ENCODE peak calls at places on chromosomes 4 and X, in six cellular contexts. One of them, this sample, is unnamed.
A peak's percentile ranks its signal among the peaks of the same experiment; 100 is the strongest.

GRCh38 chrX:57669961-57670360 is 10.1 kb downstream of the NLRP2B start:
- DNase-seq in right atrium auricular region: no peak
- DNase-seq in NCI-H510A: no peak
- DNase-seq in left colon: no peak
- DNase-seq in CD8-positive, alpha-beta memory T cell: no peak
- DNase-seq in neuronal stem cell: no peak
- DNase-seq in this sample: no peak

GRCh38 chr4:98673282-98673644 is 14.9 kb upstream of the TSPAN5 start:
- DNase-seq in right atrium auricular region: no peak
- DNase-seq in NCI-H510A: no peak
- DNase-seq in left colon: no peak
- DNase-seq in CD8-positive, alpha-beta memory T cell: no peak
- DNase-seq in neuronal stem cell: no peak
- DNase-seq in this sample: no peak

GRCh38 chr4:48909697-48910096 is 3.1 kb upstream of the OCIAD2 start:
- DNase-seq in right atrium auricular region: no peak
- DNase-seq in NCI-H510A: no peak
- DNase-seq in left colon: no peak
- DNase-seq in CD8-positive, alpha-beta memory T cell: no peak
- DNase-seq in neuronal stem cell: peak; percentile 20
- DNase-seq in this sample: no peak

GRCh38 chr4:48557478-48557877 is 67.4 kb downstream of the ZAR1 start:
- DNase-seq in right atrium auricular region: no peak
- DNase-seq in NCI-H510A: no peak
- DNase-seq in left colon: no peak
- DNase-seq in CD8-positive, alpha-beta memory T cell: no peak
- DNase-seq in neuronal stem cell: no peak
- DNase-seq in this sample: no peak

GRCh38 chr4:81426770-81427604 is 44.7 kb downstream of the RASGEF1B start:
- DNase-seq in right atrium auricular region: no peak
- DNase-seq in NCI-H510A: no peak
- DNase-seq in left colon: no peak
- DNase-seq in CD8-positive, alpha-beta memory T cell: no peak
- DNase-seq in neuronal stem cell: peak; percentile 31
- DNase-seq in this sample: no peak

GRCh38 chr4:7828011-7828720 is 111.5 kb downstream of the AFAP1 start:
- DNase-seq in right atrium auricular region: peak; percentile 88
- DNase-seq in NCI-H510A: no peak
- DNase-seq in left colon: peak; percentile 40
- DNase-seq in CD8-positive, alpha-beta memory T cell: peak; percentile 56
- DNase-seq in neuronal stem cell: no peak
- DNase-seq in this sample: peak; percentile 92

GRCh38 chr4:140641789-140642439 is 73.2 kb upstream of the UCP1 start:
- DNase-seq in right atrium auricular region: no peak
- DNase-seq in NCI-H510A: no peak
- DNase-seq in left colon: no peak
- DNase-seq in CD8-positive, alpha-beta memory T cell: no peak
- DNase-seq in neuronal stem cell: no peak
- DNase-seq in this sample: no peak

GRCh38 chr4:150181536-150181935 is 103.3 kb downstream of the DCLK2 start:
- DNase-seq in right atrium auricular region: no peak
- DNase-seq in NCI-H510A: no peak
- DNase-seq in left colon: no peak
- DNase-seq in CD8-positive, alpha-beta memory T cell: no peak
- DNase-seq in neuronal stem cell: no peak
- DNase-seq in this sample: no peak

GRCh38 chr4:76622717-76623116 is 187.7 kb downstream of the SHROOM3 start:
- DNase-seq in right atrium auricular region: no peak
- DNase-seq in NCI-H510A: no peak
- DNase-seq in left colon: no peak
- DNase-seq in CD8-positive, alpha-beta memory T cell: no peak
- DNase-seq in neuronal stem cell: no peak
- DNase-seq in this sample: no peak

GRCh38 chrX:110407910-110408545 is 49.4 kb downstream of the RTL9 start:
- DNase-seq in right atrium auricular region: no peak
- DNase-seq in NCI-H510A: no peak
- DNase-seq in left colon: peak; percentile 16
- DNase-seq in CD8-positive, alpha-beta memory T cell: peak; percentile 34
- DNase-seq in neuronal stem cell: peak; percentile 62
- DNase-seq in this sample: no peak

GRCh38 chr4:22315643-22316042 is 200.2 kb downstream of the ADGRA3 start:
- DNase-seq in right atrium auricular region: no peak
- DNase-seq in NCI-H510A: no peak
- DNase-seq in left colon: no peak
- DNase-seq in CD8-positive, alpha-beta memory T cell: no peak
- DNase-seq in neuronal stem cell: no peak
- DNase-seq in this sample: no peak

GRCh38 chrX:39449352-39449751 is 648.1 kb downstream of the MID1IP1 start:
- DNase-seq in right atrium auricular region: no peak
- DNase-seq in NCI-H510A: no peak
- DNase-seq in left colon: no peak
- DNase-seq in CD8-positive, alpha-beta memory T cell: no peak
- DNase-seq in neuronal stem cell: no peak
- DNase-seq in this sample: no peak

GRCh38 chr4:75516144-75516543 is 1.9 kb downstream of the THAP6 start:
- DNase-seq in right atrium auricular region: no peak
- DNase-seq in NCI-H510A: no peak
- DNase-seq in left colon: no peak
- DNase-seq in CD8-positive, alpha-beta memory T cell: no peak
- DNase-seq in neuronal stem cell: no peak
- DNase-seq in this sample: no peak

GRCh38 chrX:79413009-79413408 is 45.9 kb upstream of the ITM2A start:
- DNase-seq in right atrium auricular region: no peak
- DNase-seq in NCI-H510A: no peak
- DNase-seq in left colon: no peak
- DNase-seq in CD8-positive, alpha-beta memory T cell: no peak
- DNase-seq in neuronal stem cell: no peak
- DNase-seq in this sample: no peak

GRCh38 chr4:134308910-134309309 is 107.3 kb upstream of the PABPC4L start:
- DNase-seq in right atrium auricular region: no peak
- DNase-seq in NCI-H510A: no peak
- DNase-seq in left colon: no peak
- DNase-seq in CD8-positive, alpha-beta memory T cell: no peak
- DNase-seq in neuronal stem cell: no peak
- DNase-seq in this sample: no peak

GRCh38 chr4:2451821-2452785 is 16.8 kb upstream of the RNF4 start:
- DNase-seq in right atrium auricular region: no peak
- DNase-seq in NCI-H510A: no peak
- DNase-seq in left colon: no peak
- DNase-seq in CD8-positive, alpha-beta memory T cell: no peak
- DNase-seq in neuronal stem cell: no peak
- DNase-seq in this sample: no peak

GRCh38 chrX:71998836-71999509 is 88.3 kb downstream of the NHSL2 start:
- DNase-seq in right atrium auricular region: no peak
- DNase-seq in NCI-H510A: peak; percentile 1
- DNase-seq in left colon: peak; percentile 20
- DNase-seq in CD8-positive, alpha-beta memory T cell: peak; percentile 14
- DNase-seq in neuronal stem cell: no peak
- DNase-seq in this sample: peak; percentile 60

GRCh38 chr4:88933414-88933813 is 123.6 kb downstream of the FAM13A start:
- DNase-seq in right atrium auricular region: no peak
- DNase-seq in NCI-H510A: no peak
- DNase-seq in left colon: no peak
- DNase-seq in CD8-positive, alpha-beta memory T cell: no peak
- DNase-seq in neuronal stem cell: no peak
- DNase-seq in this sample: no peak

GRCh38 chr4:148126825-148127224 is 315.4 kb downstream of the NR3C2 start:
- DNase-seq in right atrium auricular region: no peak
- DNase-seq in NCI-H510A: no peak
- DNase-seq in left colon: no peak
- DNase-seq in CD8-positive, alpha-beta memory T cell: no peak
- DNase-seq in neuronal stem cell: no peak
- DNase-seq in this sample: no peak

GRCh38 chrX:110397353-110397752 is 38.7 kb downstream of the RTL9 start:
- DNase-seq in right atrium auricular region: no peak
- DNase-seq in NCI-H510A: no peak
- DNase-seq in left colon: no peak
- DNase-seq in CD8-positive, alpha-beta memory T cell: no peak
- DNase-seq in neuronal stem cell: no peak
- DNase-seq in this sample: no peak

GRCh38 chr4:88360791-88361190 is 17.9 kb upstream of the HERC6 start:
- DNase-seq in right atrium auricular region: no peak
- DNase-seq in NCI-H510A: no peak
- DNase-seq in left colon: no peak
- DNase-seq in CD8-positive, alpha-beta memory T cell: no peak
- DNase-seq in neuronal stem cell: no peak
- DNase-seq in this sample: peak; percentile 80

GRCh38 chr4:124525524-124525923 is 187.0 kb downstream of the ANKRD50 start:
- DNase-seq in right atrium auricular region: no peak
- DNase-seq in NCI-H510A: no peak
- DNase-seq in left colon: no peak
- DNase-seq in CD8-positive, alpha-beta memory T cell: no peak
- DNase-seq in neuronal stem cell: no peak
- DNase-seq in this sample: no peak

GRCh38 chr4:100742045-100742444 is 224.2 kb upstream of the EMCN start:
- DNase-seq in right atrium auricular region: no peak
- DNase-seq in NCI-H510A: no peak
- DNase-seq in left colon: no peak
- DNase-seq in CD8-positive, alpha-beta memory T cell: no peak
- DNase-seq in neuronal stem cell: no peak
- DNase-seq in this sample: no peak

GRCh38 chr4:83174844-83175414 is 60.4 kb upstream of the PLAC8 start:
- DNase-seq in right atrium auricular region: no peak
- DNase-seq in NCI-H510A: no peak
- DNase-seq in left colon: no peak
- DNase-seq in CD8-positive, alpha-beta memory T cell: no peak
- DNase-seq in neuronal stem cell: no peak
- DNase-seq in this sample: no peak

GRCh38 chrX:48971325-48972213 is at the start of gene KCND1:
- DNase-seq in right atrium auricular region: no peak
- DNase-seq in NCI-H510A: no peak
- DNase-seq in left colon: peak; percentile 29
- DNase-seq in CD8-positive, alpha-beta memory T cell: no peak
- DNase-seq in neuronal stem cell: no peak
- DNase-seq in this sample: no peak

GRCh38 chr4:83771113-83771705 is 235.3 kb downstream of the GPAT3 start:
- DNase-seq in right atrium auricular region: no peak
- DNase-seq in NCI-H510A: no peak
- DNase-seq in left colon: peak; percentile 22
- DNase-seq in CD8-positive, alpha-beta memory T cell: no peak
- DNase-seq in neuronal stem cell: peak; percentile 5
- DNase-seq in this sample: no peak

GRCh38 chr4:126533176-126533575 is 1099.6 kb upstream of the INTU start:
- DNase-seq in right atrium auricular region: no peak
- DNase-seq in NCI-H510A: no peak
- DNase-seq in left colon: no peak
- DNase-seq in CD8-positive, alpha-beta memory T cell: no peak
- DNase-seq in neuronal stem cell: peak; percentile 58
- DNase-seq in this sample: no peak

GRCh38 chr4:177400030-177400429 is 42.2 kb downstream of the AGA start:
- DNase-seq in right atrium auricular region: no peak
- DNase-seq in NCI-H510A: no peak
- DNase-seq in left colon: no peak
- DNase-seq in CD8-positive, alpha-beta memory T cell: no peak
- DNase-seq in neuronal stem cell: no peak
- DNase-seq in this sample: no peak

GRCh38 chrX:12890467-12890866 is 16.0 kb upstream of the TLR8 start:
- DNase-seq in right atrium auricular region: no peak
- DNase-seq in NCI-H510A: no peak
- DNase-seq in left colon: no peak
- DNase-seq in CD8-positive, alpha-beta memory T cell: no peak
- DNase-seq in neuronal stem cell: no peak
- DNase-seq in this sample: no peak

GRCh38 chr4:110247591-110247990 is 49.2 kb upstream of the ELOVL6 start:
- DNase-seq in right atrium auricular region: no peak
- DNase-seq in NCI-H510A: no peak
- DNase-seq in left colon: no peak
- DNase-seq in CD8-positive, alpha-beta memory T cell: no peak
- DNase-seq in neuronal stem cell: no peak
- DNase-seq in this sample: no peak

GRCh38 chr4:99887837-99888236 is 6.4 kb downstream of the LAMTOR3 start:
- DNase-seq in right atrium auricular region: no peak
- DNase-seq in NCI-H510A: no peak
- DNase-seq in left colon: no peak
- DNase-seq in CD8-positive, alpha-beta memory T cell: no peak
- DNase-seq in neuronal stem cell: no peak
- DNase-seq in this sample: no peak

GRCh38 chr4:170025523-170026252 is 507 bp downstream of the MFAP3L start:
- DNase-seq in right atrium auricular region: no peak
- DNase-seq in NCI-H510A: no peak
- DNase-seq in left colon: peak; percentile 37
- DNase-seq in CD8-positive, alpha-beta memory T cell: no peak
- DNase-seq in neuronal stem cell: peak; percentile 15
- DNase-seq in this sample: no peak

GRCh38 chr4:93394488-93395185 is 433.9 kb upstream of the ATOH1 start:
- DNase-seq in right atrium auricular region: no peak
- DNase-seq in NCI-H510A: no peak
- DNase-seq in left colon: no peak
- DNase-seq in CD8-positive, alpha-beta memory T cell: no peak
- DNase-seq in neuronal stem cell: no peak
- DNase-seq in this sample: no peak

GRCh38 chr4:7803371-7803770 is 136.3 kb downstream of the AFAP1 start:
- DNase-seq in right atrium auricular region: no peak
- DNase-seq in NCI-H510A: no peak
- DNase-seq in left colon: no peak
- DNase-seq in CD8-positive, alpha-beta memory T cell: no peak
- DNase-seq in neuronal stem cell: no peak
- DNase-seq in this sample: no peak

GRCh38 chr4:168693750-168694470 is 197.1 kb downstream of the PALLD start:
- DNase-seq in right atrium auricular region: no peak
- DNase-seq in NCI-H510A: no peak
- DNase-seq in left colon: no peak
- DNase-seq in CD8-positive, alpha-beta memory T cell: no peak
- DNase-seq in neuronal stem cell: no peak
- DNase-seq in this sample: no peak

GRCh38 chr4:72896515-72896914 is 173.0 kb downstream of the COX18 start:
- DNase-seq in right atrium auricular region: no peak
- DNase-seq in NCI-H510A: no peak
- DNase-seq in left colon: no peak
- DNase-seq in CD8-positive, alpha-beta memory T cell: no peak
- DNase-seq in neuronal stem cell: no peak
- DNase-seq in this sample: no peak

GRCh38 chr4:100083289-100083688 is 107.0 kb downstream of the DDIT4L start:
- DNase-seq in right atrium auricular region: no peak
- DNase-seq in NCI-H510A: no peak
- DNase-seq in left colon: no peak
- DNase-seq in CD8-positive, alpha-beta memory T cell: no peak
- DNase-seq in neuronal stem cell: no peak
- DNase-seq in this sample: no peak